ENCODE peak calls at places on chromosome 5, in four cellular contexts. R is esophagus muscularis mucosa, C is stomach, J is transverse colon. E is an unnamed sample. For H3K4me1, the result is how much of the 10 kb centered on the place peaks cover.

GRCh38 chr5:149766460-149767277 is 36.6 kb downstream of the PPARGC1B start:
- DNase-seq in R (no peak), C (no peak), J (no peak), E (no peak)

GRCh38 chr5:11596185-11596584 is 308.1 kb downstream of the CTNND2 start:
- DNase-seq in R (no peak), C (no peak), J (no peak), E (no peak)

GRCh38 chr5:163506726-163507125 is 1.3 kb downstream of the MAT2B start:
- DNase-seq in R (no peak), C (no peak), J (no peak), E (no peak)

GRCh38 chr5:131363811-131364506 is 100.1 kb downstream of the CDC42SE2 start:
- DNase-seq in R (no peak), C (no peak), J (no peak), E (no peak)

GRCh38 chr5:17304282-17304681 is 86.9 kb downstream of the BASP1 start:
- DNase-seq in R (no peak), C (no peak), J (no peak), E (no peak)

GRCh38 chr5:28807230-28807629 is 1768.8 kb upstream of the CDH9 start:
- DNase-seq in R (no peak), C (no peak), J (no peak), E (no peak)

GRCh38 chr5:178545156-178545555 is 45.0 kb downstream of the COL23A1 start:
- DNase-seq in R (no peak), C (no peak), J (no peak), E (peak)

GRCh38 chr5:163861670-163862069 is 356.3 kb downstream of the MAT2B start:
- DNase-seq in R (no peak), C (no peak), J (no peak), E (no peak)

GRCh38 chr5:63820557-63820956 is 141.7 kb downstream of the HTR1A start:
- DNase-seq in R (no peak), C (no peak), J (no peak), E (no peak)

GRCh38 chr5:115599502-115599901 is 2.8 kb downstream of the TICAM2 start:
- DNase-seq in R (no peak), C (no peak), J (no peak), E (no peak)

GRCh38 chr5:116944171-116944570 is 369.5 kb upstream of the SEMA6A start:
- DNase-seq in R (no peak), C (no peak), J (peak), E (no peak)

GRCh38 chr5:86137297-86137696 is 480.4 kb upstream of the COX7C start:
- DNase-seq in R (no peak), C (no peak), J (no peak), E (no peak)

GRCh38 chr5:160129841-160130240 is 10.6 kb upstream of the PWWP2A start:
- DNase-seq in R (no peak), C (no peak), J (no peak), E (no peak)

GRCh38 chr5:3252235-3252634 is 343.4 kb upstream of the IRX1 start:
- DNase-seq in R (peak), C (no peak), J (no peak), E (no peak)

GRCh38 chr5:68368280-68368679 is 152.7 kb downstream of the PIK3R1 start:
- DNase-seq in R (peak), C (no peak), J (no peak), E (no peak)

GRCh38 chr5:159773062-159773924 is 143.0 kb upstream of the ADRA1B start:
- DNase-seq in R (no peak), C (peak), J (peak), E (peak)

GRCh38 chr5:43110606-43111170 is 10.0 kb upstream of the ZNF131 start:
- DNase-seq in R (no peak), C (no peak), J (peak), E (no peak)

GRCh38 chr5:96661101-96661840 is 905 bp upstream of the CAST start:
- DNase-seq in R (no peak), C (no peak), J (peak), E (no peak)

GRCh38 chr5:122154491-122154890 is 25.1 kb downstream of the ZNF474 start:
- DNase-seq in R (no peak), C (no peak), J (no peak), E (no peak)

GRCh38 chr5:82356808-82357671 is 78.9 kb upstream of the RPS23 start:
- DNase-seq in R (peak), C (peak), J (peak), E (peak)
- TF ChIP-seq EP300 in R (no peak), C (no peak), J (no peak), E (no peak)

GRCh38 chr5:102863764-102864560 is 108.9 kb downstream of the PAM start:
- DNase-seq in R (no peak), C (no peak), J (no peak), E (no peak)
- H3K4me1 ChIP-seq in R (under half), C (under half), J (half or more), E (under half)

DNA sequence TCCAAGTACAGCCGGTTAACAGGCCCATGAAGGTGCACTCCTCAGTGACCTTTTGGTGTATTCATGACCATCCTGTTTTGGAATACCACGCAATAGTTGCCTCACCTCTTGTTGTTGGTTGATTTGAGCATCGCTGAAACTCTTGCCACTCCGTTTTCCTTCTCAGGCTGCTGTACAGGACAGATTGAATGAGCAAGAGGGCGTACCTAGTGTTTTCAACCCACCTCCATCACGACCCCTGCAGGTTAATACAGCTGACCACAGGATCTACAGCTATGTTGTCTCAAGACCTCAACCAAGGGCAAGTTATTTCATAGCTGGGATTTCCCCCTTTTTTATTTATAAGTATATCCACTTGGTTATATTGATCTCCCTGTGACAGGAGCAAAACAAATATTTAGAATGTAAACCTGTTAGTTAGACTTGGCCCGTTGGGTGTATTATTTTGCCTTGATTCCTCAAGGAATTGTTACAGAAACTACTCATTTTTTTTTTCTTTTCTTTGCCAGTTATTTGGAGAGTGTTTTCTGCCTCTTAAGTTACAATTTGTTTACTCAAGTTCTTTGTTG is 38.1 kb downstream of the FAF2 start:
- DNase-seq in R (no peak), C (no peak), J (no peak), E (no peak)
- TF ChIP-seq POLR2AphosphoS5 in R (no peak), C (no peak), J (no peak), E (no peak)

GRCh38 chr5:1793966-1794895 is 5.4 kb downstream of the MRPL36 start:
- DNase-seq in R (no peak), C (no peak), J (peak), E (peak)

GRCh38 chr5:1791176-1791575 is 8.5 kb downstream of the MRPL36 start:
- DNase-seq in R (no peak), C (no peak), J (no peak), E (peak)

GRCh38 chr5:1794896-1795290 is 4.7 kb downstream of the MRPL36 start:
- DNase-seq in R (no peak), C (no peak), J (no peak), E (peak)

GRCh38 chr5:1792842-1793266 is 6.8 kb downstream of the MRPL36 start:
- DNase-seq in R (no peak), C (peak), J (peak), E (peak)

DNA sequence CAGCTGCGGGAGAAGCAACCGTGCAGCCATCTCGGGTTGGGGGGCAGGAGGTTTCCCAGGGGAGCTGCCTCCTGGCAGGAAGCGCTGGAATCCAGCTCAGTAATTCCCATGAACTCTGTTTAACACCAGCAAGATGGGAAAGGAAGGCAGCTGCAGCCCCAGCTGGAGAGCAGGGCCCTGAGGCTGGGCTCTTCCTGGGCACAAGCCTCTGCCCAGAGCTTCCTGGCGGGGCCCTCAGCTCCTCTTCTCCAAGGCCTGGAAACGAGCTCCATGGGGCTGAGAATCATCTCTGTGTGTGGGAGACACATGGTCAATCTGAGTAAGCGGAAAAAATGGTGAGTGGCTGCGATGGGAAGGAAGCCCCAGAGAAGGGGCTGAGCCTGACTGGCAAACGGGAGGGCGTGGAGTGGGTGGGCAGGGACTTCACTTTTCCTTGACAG is 6.3 kb downstream of the MRPL36 start:
- DNase-seq in R (no peak), C (no peak), J (no peak), E (peak)
- TF ChIP-seq EP300 in R (no peak), C (no peak), J (no peak), E (no peak)

DNA sequence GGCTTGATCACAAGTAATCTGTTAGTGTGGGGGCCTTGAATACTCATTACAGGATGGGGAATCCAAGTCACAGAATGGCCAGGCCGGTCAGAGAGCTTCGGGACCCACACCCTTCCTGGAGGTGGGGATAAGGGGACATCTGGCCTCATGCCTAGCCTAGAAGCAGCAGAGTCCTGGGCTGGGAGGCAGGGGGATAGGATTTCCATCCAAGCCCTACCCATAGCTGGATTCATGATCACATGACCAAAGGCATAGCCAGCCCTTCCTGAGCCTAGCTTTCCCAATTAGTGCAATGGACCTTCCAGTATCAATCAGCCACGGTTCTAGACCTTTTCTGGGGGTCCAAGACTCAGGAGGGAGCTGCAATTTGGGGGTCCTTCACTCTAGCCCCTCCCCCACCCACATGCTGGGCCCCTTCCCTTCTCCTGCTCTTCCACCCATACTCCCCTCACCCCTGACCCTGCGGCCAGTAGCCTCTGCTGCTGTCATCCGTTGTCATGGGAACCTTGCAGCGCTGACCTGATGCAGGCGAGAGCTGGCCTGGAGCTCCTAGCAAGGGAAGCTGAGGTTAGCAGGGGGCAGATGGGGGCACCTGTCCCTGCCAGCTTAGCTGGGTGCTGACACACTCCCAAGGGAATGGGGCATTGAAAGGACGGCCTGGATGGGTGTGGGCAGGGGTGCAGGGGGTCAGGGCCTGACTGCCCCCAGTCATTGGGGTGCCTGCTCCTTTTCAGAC is 44.6 kb downstream of the CXXC5 start:
- DNase-seq in R (no peak), C (no peak), J (no peak), E (peak)
- H3K4me1 ChIP-seq in R (under half), C (under half), J (under half), E (under half)

E was measured in suprapubic skin.